ENCODE peak calls at places on chromosomes 11 and 22, in four cellular contexts. T, P, S and R are unnamed samples.

GRCh38 chr22:44588348-44588747 is 90.3 kb upstream of the RTL6 start:
- DNase-seq in T (no peak), P (no peak), S (peak), R (peak)

GRCh38 chr11:94728541-94728940 is 39.6 kb upstream of the AMOTL1 start:
- DNase-seq in T (no peak), P (no peak), S (no peak), R (no peak)

GRCh38 chr22:27800250-27801131 is 1.1 kb downstream of the MN1 start:
- DNase-seq in T (no peak), P (no peak), S (no peak), R (no peak)

GRCh38 chr11:59186130-59186594 is 14.2 kb downstream of the DTX4 start:
- DNase-seq in T (peak), P (peak), S (no peak), R (no peak)

GRCh38 chr11:93541884-93542752 is 1.1 kb downstream of the SMCO4 start:
- DNase-seq in T (peak), P (peak), S (no peak), R (no peak)

GRCh38 chr22:50713571-50714056 is 24.4 kb upstream of the ACR start:
- DNase-seq in T (no peak), P (no peak), S (no peak), R (peak)

GRCh38 chr22:36145881-36146280 is 14.7 kb downstream of the APOL3 start:
- DNase-seq in T (no peak), P (no peak), S (no peak), R (no peak)

GRCh38 chr11:23865341-23865975 is 631.4 kb upstream of the LUZP2 start:
- DNase-seq in T (no peak), P (no peak), S (no peak), R (no peak)

GRCh38 chr22:32024791-32025190 is 18.3 kb upstream of the SLC5A1 start:
- DNase-seq in T (no peak), P (no peak), S (no peak), R (no peak)

GRCh38 chr11:57937431-57937830 is 86.2 kb upstream of the OR9Q1 start:
- DNase-seq in T (no peak), P (no peak), S (no peak), R (no peak)

GRCh38 chr11:119368121-119369034 is 13.1 kb downstream of the USP2 start:
- DNase-seq in T (no peak), P (peak), S (peak), R (peak)

GRCh38 chr11:126420730-126421083 is 65.2 kb downstream of the ST3GAL4 start:
- DNase-seq in T (no peak), P (no peak), S (no peak), R (no peak)

GRCh38 chr11:75308116-75308515 is 43.3 kb downstream of the ARRB1 start:
- DNase-seq in T (no peak), P (no peak), S (no peak), R (no peak)

GRCh38 chr22:44116755-44117684 is 63.7 kb upstream of the PARVG start:
- DNase-seq in T (no peak), P (no peak), S (no peak), R (peak)

GRCh38 chr11:46279393-46280099 is 2.1 kb downstream of the CREB3L1 start:
- DNase-seq in T (no peak), P (peak), S (no peak), R (no peak)

GRCh38 chr11:105852427-105852826 is 169.6 kb downstream of the MSANTD4 start:
- DNase-seq in T (no peak), P (no peak), S (no peak), R (no peak)

GRCh38 chr11:111540114-111540920 is at the start of gene LAYN:
- DNase-seq in T (peak), P (peak), S (peak), R (no peak)

GRCh38 chr11:86138958-86139357 is 70.1 kb upstream of the PICALM start:
- DNase-seq in T (no peak), P (no peak), S (no peak), R (no peak)

GRCh38 chr22:37284807-37285355 is 2.6 kb downstream of the CYTH4 start:
- DNase-seq in T (peak), P (peak), S (no peak), R (no peak)

GRCh38 chr11:63914896-63915681 is 1.9 kb downstream of the RCOR2 start:
- DNase-seq in T (no peak), P (no peak), S (no peak), R (no peak)

GRCh38 chr11:34339149-34340064 is 18.4 kb downstream of the ABTB2 start:
- DNase-seq in T (no peak), P (no peak), S (no peak), R (no peak)

GRCh38 chr11:33536178-33536577 is 164.4 kb downstream of the C11orf91 start:
- DNase-seq in T (no peak), P (no peak), S (no peak), R (no peak)

GRCh38 chr22:19890502-19891349 is 36.1 kb upstream of the GNB1L start:
- DNase-seq in T (no peak), P (no peak), S (no peak), R (no peak)

GRCh38 chr11:60777572-60777971 is 7.6 kb upstream of the MS4A10 start:
- DNase-seq in T (no peak), P (no peak), S (no peak), R (no peak)

GRCh38 chr11:63614136-63614664 is at the start of gene PLAAT3:
- DNase-seq in T (peak), P (peak), S (peak), R (no peak)

GRCh38 chr22:18024276-18024939 is at the start of gene MICAL3:
- DNase-seq in T (peak), P (peak), S (peak), R (no peak)

GRCh38 chr11:77089004-77089545 is 13.6 kb upstream of the OMP start:
- DNase-seq in T (no peak), P (no peak), S (peak), R (peak)

GRCh38 chr11:12694182-12694531 is 19.9 kb downstream of the TEAD1 start:
- DNase-seq in T (no peak), P (peak), S (no peak), R (no peak)